ENCODE peak calls at places on chromosomes 1 and 21, in four cellular contexts. One of them, this sample, is unnamed.

GRCh38 chr1:178168535-178168934 is 74.6 kb downstream of the RASAL2 start:
- DNase-seq in DND-41: no peak
- DNase-seq in GM23248: peak
- DNase-seq in neural progenitor cell: no peak
- DNase-seq in this sample: no peak

GRCh38 chr1:52637946-52638345 is 5.0 kb downstream of the SHISAL2A start:
- DNase-seq in DND-41: no peak
- DNase-seq in neural progenitor cell: no peak
- DNase-seq in GM23248: no peak
- DNase-seq in this sample: no peak

GRCh38 chr1:220733090-220733569 is 15.0 kb upstream of the MTARC2 start:
- DNase-seq in neural progenitor cell: peak
- DNase-seq in DND-41: peak
- DNase-seq in GM23248: peak
- DNase-seq in this sample: peak

GRCh38 chr21:31728952-31729351 is 3.0 kb downstream of the SCAF4 start:
- DNase-seq in neural progenitor cell: no peak
- DNase-seq in GM23248: no peak
- DNase-seq in DND-41: no peak
- DNase-seq in this sample: no peak

GRCh38 chr1:228647523-228648444 is 87.5 kb upstream of the RHOU start:
- DNase-seq in GM23248: peak
- DNase-seq in neural progenitor cell: peak
- DNase-seq in DND-41: peak
- DNase-seq in this sample: peak

GRCh38 chr1:62437273-62437945 is 560 bp downstream of the USP1 start:
- DNase-seq in neural progenitor cell: peak
- DNase-seq in DND-41: no peak
- DNase-seq in GM23248: peak
- DNase-seq in this sample: no peak

GRCh38 chr1:4792565-4792964 is 138.2 kb downstream of the AJAP1 start:
- DNase-seq in DND-41: no peak
- DNase-seq in neural progenitor cell: no peak
- DNase-seq in GM23248: no peak
- DNase-seq in this sample: no peak

GRCh38 chr21:40155563-40155962 is 288.3 kb downstream of the PCP4 start:
- DNase-seq in DND-41: no peak
- DNase-seq in neural progenitor cell: no peak
- DNase-seq in GM23248: no peak
- DNase-seq in this sample: no peak

GRCh38 chr1:239909894-239910293 is 181.8 kb upstream of the FMN2 start:
- DNase-seq in neural progenitor cell: peak
- DNase-seq in DND-41: no peak
- DNase-seq in GM23248: peak
- DNase-seq in this sample: no peak

GRCh38 chr1:116722016-116722838 is 32.0 kb upstream of the CD2 start:
- DNase-seq in DND-41: no peak
- DNase-seq in GM23248: peak
- DNase-seq in neural progenitor cell: no peak
- DNase-seq in this sample: no peak

GRCh38 chr1:228937851-228938247 is 202.6 kb downstream of the RHOU start:
- DNase-seq in GM23248: no peak
- DNase-seq in neural progenitor cell: peak
- DNase-seq in DND-41: no peak
- DNase-seq in this sample: no peak

GRCh38 chr1:70963374-70963773 is 84.2 kb downstream of the PTGER3 start:
- DNase-seq in DND-41: no peak
- DNase-seq in neural progenitor cell: no peak
- DNase-seq in GM23248: no peak
- DNase-seq in this sample: no peak

GRCh38 chr1:72891976-72892375 is 609.6 kb upstream of the NEGR1 start:
- DNase-seq in DND-41: no peak
- DNase-seq in neural progenitor cell: no peak
- DNase-seq in GM23248: no peak
- DNase-seq in this sample: no peak

GRCh38 chr21:42056996-42057689 is 14.0 kb upstream of the UMODL1 start:
- DNase-seq in GM23248: peak
- DNase-seq in DND-41: no peak
- DNase-seq in neural progenitor cell: no peak
- DNase-seq in this sample: no peak

GRCh38 chr1:31159323-31159722 is 80.4 kb downstream of the NKAIN1 start:
- DNase-seq in DND-41: no peak
- DNase-seq in GM23248: no peak
- DNase-seq in neural progenitor cell: no peak
- DNase-seq in this sample: no peak

GRCh38 chr21:45158491-45159423 is 84.4 kb downstream of the ADARB1 start:
- DNase-seq in neural progenitor cell: no peak
- DNase-seq in GM23248: no peak
- DNase-seq in DND-41: no peak
- DNase-seq in this sample: no peak

GRCh38 chr1:11483581-11484320 is 4.8 kb downstream of the DISP3 start:
- DNase-seq in neural progenitor cell: no peak
- DNase-seq in DND-41: no peak
- DNase-seq in GM23248: no peak
- DNase-seq in this sample: no peak

GRCh38 chr21:33948951-33949444 is 33.4 kb upstream of the ATP5PO start:
- DNase-seq in neural progenitor cell: no peak
- DNase-seq in GM23248: no peak
- DNase-seq in DND-41: no peak
- DNase-seq in this sample: no peak

GRCh38 chr1:225870883-225871282 is 11.3 kb downstream of the TMEM63A start:
- DNase-seq in GM23248: no peak
- DNase-seq in neural progenitor cell: no peak
- DNase-seq in DND-41: no peak
- DNase-seq in this sample: no peak

GRCh38 chr21:37257526-37257966 is 9.6 kb downstream of the VPS26C start:
- DNase-seq in neural progenitor cell: no peak
- DNase-seq in DND-41: peak
- DNase-seq in GM23248: peak
- DNase-seq in this sample: no peak

GRCh38 chr21:45078877-45079281 is 4.5 kb downstream of the ADARB1 start:
- DNase-seq in GM23248: peak
- DNase-seq in DND-41: peak
- DNase-seq in neural progenitor cell: no peak
- DNase-seq in this sample: no peak

GRCh38 chr1:237187854-237188253 is 145.9 kb downstream of the RYR2 start:
- DNase-seq in neural progenitor cell: no peak
- DNase-seq in DND-41: no peak
- DNase-seq in GM23248: no peak
- DNase-seq in this sample: no peak

GRCh38 chr1:213119794-213120193 is 68.8 kb downstream of the RPS6KC1 start:
- DNase-seq in GM23248: peak
- DNase-seq in DND-41: no peak
- DNase-seq in neural progenitor cell: no peak
- DNase-seq in this sample: no peak

GRCh38 chr1:226884966-226885820 is 14.8 kb downstream of the PSEN2 start:
- DNase-seq in neural progenitor cell: no peak
- DNase-seq in GM23248: no peak
- DNase-seq in DND-41: no peak
- DNase-seq in this sample: no peak

GRCh38 chr1:2645776-2646175 is 13.0 kb upstream of the MMEL1 start:
- DNase-seq in GM23248: no peak
- DNase-seq in neural progenitor cell: no peak
- DNase-seq in DND-41: no peak
- DNase-seq in this sample: no peak

GRCh38 chr1:100883963-100884362 is 10.7 kb downstream of the EXTL2 start:
- DNase-seq in DND-41: no peak
- DNase-seq in GM23248: peak
- DNase-seq in neural progenitor cell: no peak
- DNase-seq in this sample: no peak

GRCh38 chr1:11559211-11559970 is 80.4 kb downstream of the DISP3 start:
- DNase-seq in DND-41: no peak
- DNase-seq in GM23248: no peak
- DNase-seq in neural progenitor cell: no peak
- DNase-seq in this sample: no peak

GRCh38 chr1:17313910-17314309 is 5.9 kb downstream of the PADI4 start:
- DNase-seq in neural progenitor cell: no peak
- DNase-seq in GM23248: no peak
- DNase-seq in DND-41: no peak
- DNase-seq in this sample: no peak

GRCh38 chr21:18138507-18138906 is 106.1 kb upstream of the CHODL start:
- DNase-seq in DND-41: no peak
- DNase-seq in neural progenitor cell: no peak
- DNase-seq in GM23248: no peak
- DNase-seq in this sample: no peak

GRCh38 chr1:41479000-41479807 is 5.3 kb downstream of the EDN2 start:
- DNase-seq in GM23248: peak
- DNase-seq in neural progenitor cell: no peak
- DNase-seq in DND-41: no peak
- DNase-seq in this sample: no peak

DNA sequence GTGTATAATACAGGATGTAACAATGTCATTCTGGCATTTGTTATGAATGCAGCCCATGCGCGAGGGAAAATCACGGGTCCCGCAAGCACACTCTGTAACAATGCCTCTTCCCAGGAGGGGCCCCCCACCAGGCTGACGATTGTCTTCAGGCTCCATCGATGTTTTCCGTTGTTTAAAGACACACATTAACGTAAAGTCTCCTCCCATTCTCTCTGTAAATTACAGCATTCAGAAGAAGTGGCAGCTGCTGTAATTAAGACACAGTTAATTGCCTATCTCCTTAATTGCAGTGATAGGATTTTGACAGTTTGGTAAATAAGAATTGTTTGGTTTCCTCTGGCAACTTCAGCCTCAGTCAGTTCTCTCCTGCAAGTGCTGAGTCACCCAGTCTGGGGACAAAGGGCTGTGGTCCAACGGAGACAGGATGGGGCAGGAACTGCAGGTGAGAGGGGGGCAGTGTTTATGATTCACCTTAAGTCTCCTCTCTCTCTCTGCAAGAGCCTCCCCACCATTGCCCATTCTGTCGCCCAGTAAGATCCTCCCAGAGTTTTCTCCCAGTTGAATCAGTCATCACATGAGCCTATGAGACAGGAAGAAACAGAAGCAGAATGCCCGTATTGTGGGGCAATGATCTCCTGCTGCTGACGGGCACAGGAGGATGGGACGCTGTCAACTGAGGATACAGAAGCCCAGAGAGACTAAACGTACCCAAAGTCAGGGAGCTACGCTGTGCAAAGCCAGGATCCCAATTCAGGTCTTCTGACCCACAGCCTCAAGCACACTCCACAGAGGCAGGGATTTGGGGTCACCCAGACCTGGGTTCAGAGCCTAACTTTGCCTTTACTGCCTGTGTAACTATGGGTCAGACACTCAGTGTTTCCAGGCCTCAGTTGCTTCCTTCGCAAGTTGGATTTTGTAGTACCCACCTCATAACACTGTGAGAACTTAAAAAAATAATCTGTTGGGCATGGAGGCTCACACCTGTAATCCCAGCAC is 110.0 kb downstream of the ADSS2 start:
- DNase-seq in neural progenitor cell: peak
- DNase-seq in DND-41: no peak
- DNase-seq in GM23248: peak
- DNase-seq in this sample: no peak
- H3K4me3 ChIP-seq in neural progenitor cell: no peak
- H3K4me3 ChIP-seq in DND-41: no peak
- H3K4me3 ChIP-seq in GM23248: no peak
- H3K4me3 ChIP-seq in this sample: no peak

DNA sequence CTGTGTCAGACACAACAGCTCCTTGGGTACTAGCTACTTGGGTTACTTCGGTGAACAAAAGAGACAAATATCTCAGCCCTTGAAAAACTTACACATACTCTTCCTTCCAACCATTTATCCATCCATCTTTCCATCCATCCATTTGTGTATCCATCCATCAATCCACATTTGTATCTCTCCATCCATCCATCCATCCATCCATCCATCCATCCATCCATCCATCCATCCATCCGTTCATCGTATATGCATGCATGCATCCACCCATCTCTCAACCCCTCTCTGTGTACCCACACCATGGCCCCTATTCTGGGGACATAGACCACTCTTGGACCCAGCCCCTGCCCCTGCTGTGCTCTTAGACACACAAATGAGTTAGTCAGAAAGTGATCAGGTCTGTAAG is 40.2 kb downstream of the FAAH start:
- DNase-seq in neural progenitor cell: no peak
- DNase-seq in GM23248: no peak
- DNase-seq in DND-41: no peak
- DNase-seq in this sample: no peak
- TF ChIP-seq EZH2 in neural progenitor cell: no peak
- TF ChIP-seq EZH2 in GM23248: no peak
- TF ChIP-seq EZH2 in DND-41: no peak
- TF ChIP-seq EZH2 in this sample: no peak

GRCh38 chr1:21344750-21345443 is 54.6 kb upstream of the ECE1 start:
- DNase-seq in DND-41: peak
- DNase-seq in GM23248: peak
- DNase-seq in neural progenitor cell: peak
- DNase-seq in this sample: no peak

GRCh38 chr1:21341022-21341421 is 50.8 kb upstream of the ECE1 start:
- DNase-seq in neural progenitor cell: no peak
- DNase-seq in DND-41: no peak
- DNase-seq in GM23248: no peak
- DNase-seq in this sample: no peak

GRCh38 chr1:21344098-21344749 is 54.0 kb upstream of the ECE1 start:
- DNase-seq in GM23248: no peak
- DNase-seq in neural progenitor cell: no peak
- DNase-seq in DND-41: no peak
- DNase-seq in this sample: no peak

GRCh38 chr1:21341517-21342078 is 51.3 kb upstream of the ECE1 start:
- DNase-seq in GM23248: no peak
- DNase-seq in neural progenitor cell: no peak
- DNase-seq in DND-41: no peak
- DNase-seq in this sample: no peak

GRCh38 chr1:21342961-21343838 is 52.9 kb upstream of the ECE1 start:
- DNase-seq in DND-41: no peak
- DNase-seq in GM23248: no peak
- DNase-seq in neural progenitor cell: no peak
- DNase-seq in this sample: no peak
- H3K4me3 ChIP-seq in DND-41: no peak
- H3K4me3 ChIP-seq in GM23248: peak
- H3K4me3 ChIP-seq in neural progenitor cell: no peak
- H3K4me3 ChIP-seq in this sample: no peak

DNA sequence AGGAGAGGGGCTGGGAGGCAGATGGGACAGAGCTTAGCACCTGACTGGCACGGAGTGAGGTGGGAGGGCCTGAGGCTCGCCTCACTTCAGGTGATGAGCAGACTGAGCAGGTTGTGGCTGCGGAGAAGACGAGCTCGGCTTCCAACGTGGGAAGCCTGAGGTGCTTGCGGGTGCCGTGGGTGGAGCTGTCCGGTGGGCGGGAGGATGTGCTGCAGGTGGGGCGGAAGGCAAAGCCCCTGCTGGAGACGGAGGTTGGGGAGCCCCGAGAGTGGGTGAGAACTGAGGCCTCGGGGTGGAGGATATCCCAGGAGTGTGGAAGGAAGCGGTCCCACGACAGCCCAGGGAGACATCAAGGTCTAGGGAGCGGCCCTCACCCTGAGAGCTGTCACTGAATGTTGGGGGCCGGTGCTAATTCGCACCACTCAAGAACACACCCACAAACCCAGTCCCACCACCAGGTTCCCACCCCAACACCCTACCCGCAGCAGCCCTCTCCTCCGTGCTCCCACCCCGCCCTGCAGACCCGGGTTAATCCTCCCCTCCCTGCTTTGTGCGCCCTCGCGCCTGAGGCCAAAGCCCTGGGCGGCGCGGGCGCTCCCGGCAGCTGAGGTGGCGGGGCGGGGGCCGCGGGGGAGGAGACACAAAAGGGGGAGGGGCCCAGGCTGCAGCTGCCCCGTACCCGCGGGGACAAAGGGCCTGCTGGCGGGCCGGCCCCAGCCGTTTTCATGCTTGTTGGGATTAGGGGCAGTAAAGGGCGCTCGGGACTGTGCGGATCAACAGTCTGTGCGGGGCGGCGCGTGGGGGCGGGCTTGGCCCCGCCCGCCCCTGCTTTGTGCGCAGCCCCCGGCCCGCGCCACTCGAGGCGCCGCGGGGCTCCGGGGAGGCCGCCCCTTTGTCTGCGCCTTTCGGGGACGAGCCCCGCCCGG is 11.2 kb downstream of the C1orf216 start:
- DNase-seq in DND-41: peak
- DNase-seq in GM23248: peak
- DNase-seq in neural progenitor cell: peak
- DNase-seq in this sample: no peak
- TF ChIP-seq EZH2 in DND-41: no peak
- TF ChIP-seq EZH2 in GM23248: no peak
- TF ChIP-seq EZH2 in neural progenitor cell: no peak
- TF ChIP-seq EZH2 in this sample: no peak